ENCODE peak calls at places on chromosomes 16 and 17, in four cellular contexts. I is PC-9, B is uterus, Z is heart right ventricle. N is an unnamed sample.

GRCh38 chr17:32286518-32286900 is 20.9 kb downstream of the RHBDL3 start:
- DNase-seq in I (no peak), B (no peak), Z (no peak), N (no peak)

GRCh38 chr16:60485877-60486489 is 1550.3 kb downstream of the CDH8 start:
- DNase-seq in I (no peak), B (no peak), Z (no peak), N (no peak)

GRCh38 chr17:47763913-47764582 is 31.0 kb downstream of the TBX21 start:
- DNase-seq in I (no peak), B (no peak), Z (no peak), N (no peak)

GRCh38 chr16:84117482-84117843 is 721 bp upstream of the MBTPS1 start:
- DNase-seq in I (no peak), B (no peak), Z (no peak), N (no peak)

GRCh38 chr16:89918453-89919347 is at the start of gene MC1R:
- DNase-seq in I (no peak), B (no peak), Z (no peak), N (peak; percentile 83)

GRCh38 chr17:45284176-45285140 is 22.6 kb upstream of the SPATA32 start:
- DNase-seq in I (no peak), B (no peak), Z (peak; percentile 67), N (no peak)

GRCh38 chr16:86569843-86570447 is 3.3 kb downstream of the FOXC2 start:
- DNase-seq in I (no peak), B (no peak), Z (no peak), N (no peak)

GRCh38 chr17:39863918-39864746 is at the start of gene IKZF3:
- DNase-seq in I (no peak), B (no peak), Z (peak; percentile 62), N (peak; percentile 89)

GRCh38 chr16:73058221-73058615 is 10.3 kb upstream of the ZFHX3 start:
- DNase-seq in I (no peak), B (no peak), Z (peak; percentile 63), N (peak; percentile 78)

GRCh38 chr17:43803758-43804157 is 23.5 kb downstream of the CFAP97D1 start:
- DNase-seq in I (no peak), B (no peak), Z (no peak), N (peak; percentile 7)

GRCh38 chr16:46970089-46970488 is 3.4 kb downstream of the DNAJA2 start:
- DNase-seq in I (no peak), B (no peak), Z (peak; percentile 42), N (no peak)

GRCh38 chr17:47866941-47867340 is 16.0 kb upstream of the SP6 start:
- DNase-seq in I (no peak), B (no peak), Z (no peak), N (no peak)

GRCh38 chr17:32627233-32628008 is 140.6 kb downstream of the CDK5R1 start:
- DNase-seq in I (no peak), B (no peak), Z (no peak), N (no peak)

GRCh38 chr16:65353183-65353582 is 231.3 kb upstream of the CDH11 start:
- DNase-seq in I (no peak), B (no peak), Z (no peak), N (no peak)

GRCh38 chr17:18976201-18976600 is 24.2 kb downstream of the SLC5A10 start:
- DNase-seq in I (no peak), B (no peak), Z (no peak), N (no peak)

GRCh38 chr17:13051876-13052275 is 34.0 kb upstream of the ELAC2 start:
- DNase-seq in I (no peak), B (no peak), Z (no peak), N (no peak)

GRCh38 chr16:83943516-83944050 is 9.5 kb upstream of the OSGIN1 start:
- DNase-seq in I (no peak), B (no peak), Z (no peak), N (no peak)

GRCh38 chr16:21218135-21218534 is 6.8 kb upstream of the ZP2 start:
- DNase-seq in I (no peak), B (no peak), Z (no peak), N (no peak)

GRCh38 chr17:1043601-1044251 is 46.8 kb downstream of the TIMM22 start:
- DNase-seq in I (no peak), B (peak; percentile 53), Z (peak; percentile 83), N (no peak)

GRCh38 chr17:5933430-5933829 is 136.7 kb upstream of the WSCD1 start:
- DNase-seq in I (no peak), B (no peak), Z (no peak), N (no peak)

GRCh38 chr17:78268960-78269892 is 37.8 kb downstream of the TMEM235 start:
- DNase-seq in I (no peak), B (no peak), Z (no peak), N (peak; percentile 46)

GRCh38 chr16:87829123-87829980 is 40.0 kb downstream of the SLC7A5 start:
- DNase-seq in I (no peak), B (no peak), Z (no peak), N (no peak)

GRCh38 chr17:6545291-6545690 is 11.1 kb downstream of the PITPNM3 start:
- DNase-seq in I (no peak), B (no peak), Z (no peak), N (no peak)

GRCh38 chr17:72590382-72590781 is 469.6 kb downstream of the SOX9 start:
- DNase-seq in I (peak; percentile 61), B (no peak), Z (no peak), N (no peak)

GRCh38 chr16:4531816-4532215 is 6.8 kb downstream of the CDIP1 start:
- DNase-seq in I (no peak), B (no peak), Z (no peak), N (no peak)

GRCh38 chr17:82238562-82239201 is 9.8 kb downstream of the SLC16A3 start:
- DNase-seq in I (no peak), B (peak; percentile 84), Z (peak; percentile 74), N (no peak)

GRCh38 chr16:77677129-77677528 is 45.2 kb upstream of the NUDT7 start:
- DNase-seq in I (no peak), B (no peak), Z (no peak), N (no peak)

GRCh38 chr17:6927290-6927844 is 68.5 kb upstream of the ALOX12 start:
- DNase-seq in I (peak; percentile 43), B (no peak), Z (no peak), N (no peak)

GRCh38 chr17:44007346-44008204 is 3.2 kb downstream of the NAGS start:
- DNase-seq in I (no peak), B (no peak), Z (peak; percentile 28), N (no peak)

GRCh38 chr16:79088971-79089370 is 511.6 kb downstream of the MAF start:
- DNase-seq in I (no peak), B (no peak), Z (no peak), N (no peak)

GRCh38 chr16:25027281-25027680 is 12.1 kb upstream of the ARHGAP17 start:
- DNase-seq in I (no peak), B (no peak), Z (no peak), N (no peak)

GRCh38 chr17:82316651-82317393 is 586 bp downstream of the CD7 start:
- DNase-seq in I (no peak), B (no peak), Z (peak; percentile 8), N (no peak)

GRCh38 chr16:14564881-14565687 is 65.0 kb downstream of the PARN start:
- DNase-seq in I (peak; percentile 88), B (no peak), Z (no peak), N (no peak)
- H3K4me3 ChIP-seq in I (no peak overlapping the region), B (no peak overlapping the region), Z (no peak overlapping the region), N (no peak overlapping the region)

DNA sequence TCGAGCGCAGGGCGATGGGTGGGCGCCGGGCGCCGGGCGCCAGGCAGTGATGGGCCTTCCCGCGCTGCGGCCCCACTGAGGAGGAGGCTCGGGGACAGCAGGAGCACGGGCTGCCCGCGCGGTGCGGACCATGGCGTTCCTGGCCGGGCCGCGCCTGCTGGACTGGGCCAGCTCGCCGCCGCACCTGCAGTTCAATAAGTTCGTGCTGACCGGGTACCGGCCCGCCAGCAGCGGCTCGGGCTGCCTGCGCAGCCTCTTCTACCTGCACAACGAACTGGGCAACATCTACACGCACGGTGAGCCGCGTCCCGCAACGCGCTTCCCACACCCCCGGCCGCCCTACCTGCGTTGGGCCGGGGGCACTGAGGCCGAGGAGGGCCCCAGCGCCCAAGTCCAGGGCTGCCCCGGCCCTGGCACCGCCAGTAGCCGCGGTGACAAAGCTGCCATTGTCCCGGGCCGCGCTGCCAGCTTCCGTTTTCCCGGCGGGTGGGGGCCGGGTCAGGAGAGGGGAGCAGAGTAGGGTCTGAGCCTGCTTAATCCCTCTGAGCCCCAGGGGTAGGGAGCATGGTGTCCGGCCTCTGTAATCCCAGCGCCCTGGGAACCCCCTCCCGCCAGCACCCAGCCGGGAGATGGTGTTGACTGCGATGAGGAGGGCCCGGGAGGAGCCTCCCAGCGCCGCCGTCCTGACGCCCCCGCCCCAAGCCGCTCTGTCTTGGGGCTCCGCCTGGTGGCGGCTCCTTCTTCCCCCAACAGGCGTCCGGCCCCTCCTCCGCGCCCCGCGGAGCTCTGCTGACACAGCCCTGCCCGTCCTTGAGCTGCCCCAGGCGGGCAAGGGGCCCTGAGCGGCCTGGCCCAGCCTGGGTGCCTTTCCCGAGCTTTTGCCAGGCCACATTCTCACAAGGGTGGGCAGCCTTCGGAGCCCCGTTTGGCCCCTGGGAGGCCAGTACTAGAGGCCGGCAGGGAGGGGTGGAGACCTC is 685 bp downstream of the PAQR4 start:
- DNase-seq in I (peak; percentile 60), B (no peak), Z (peak; percentile 67), N (peak; percentile 83)
- TF ChIP-seq CTCF in I (peak; percentile 62), B (no peak), Z (no peak), N (peak; percentile 46)

GRCh38 chr16:918068-918467 is 52.7 kb downstream of the LMF1 start:
- DNase-seq in I (no peak), B (no peak), Z (no peak), N (no peak)

GRCh38 chr16:914453-914852 is 56.3 kb downstream of the LMF1 start:
- DNase-seq in I (no peak), B (no peak), Z (no peak), N (no peak)

GRCh38 chr16:915546-915945 is 55.2 kb downstream of the LMF1 start:
- DNase-seq in I (no peak), B (no peak), Z (no peak), N (no peak)

GRCh38 chr16:917591-918061 is 53.2 kb downstream of the LMF1 start:
- DNase-seq in I (no peak), B (no peak), Z (no peak), N (no peak)

GRCh38 chr16:916400-916799 is 54.4 kb downstream of the LMF1 start:
- DNase-seq in I (no peak), B (no peak), Z (no peak), N (no peak)
- H3K4me1 ChIP-seq in I (no peaks in the 10 kb centered on the region), B (no peaks in the 10 kb centered on the region), Z (peaks cover 4% of the 10 kb centered on the region), N (no peaks in the 10 kb centered on the region)

DNA sequence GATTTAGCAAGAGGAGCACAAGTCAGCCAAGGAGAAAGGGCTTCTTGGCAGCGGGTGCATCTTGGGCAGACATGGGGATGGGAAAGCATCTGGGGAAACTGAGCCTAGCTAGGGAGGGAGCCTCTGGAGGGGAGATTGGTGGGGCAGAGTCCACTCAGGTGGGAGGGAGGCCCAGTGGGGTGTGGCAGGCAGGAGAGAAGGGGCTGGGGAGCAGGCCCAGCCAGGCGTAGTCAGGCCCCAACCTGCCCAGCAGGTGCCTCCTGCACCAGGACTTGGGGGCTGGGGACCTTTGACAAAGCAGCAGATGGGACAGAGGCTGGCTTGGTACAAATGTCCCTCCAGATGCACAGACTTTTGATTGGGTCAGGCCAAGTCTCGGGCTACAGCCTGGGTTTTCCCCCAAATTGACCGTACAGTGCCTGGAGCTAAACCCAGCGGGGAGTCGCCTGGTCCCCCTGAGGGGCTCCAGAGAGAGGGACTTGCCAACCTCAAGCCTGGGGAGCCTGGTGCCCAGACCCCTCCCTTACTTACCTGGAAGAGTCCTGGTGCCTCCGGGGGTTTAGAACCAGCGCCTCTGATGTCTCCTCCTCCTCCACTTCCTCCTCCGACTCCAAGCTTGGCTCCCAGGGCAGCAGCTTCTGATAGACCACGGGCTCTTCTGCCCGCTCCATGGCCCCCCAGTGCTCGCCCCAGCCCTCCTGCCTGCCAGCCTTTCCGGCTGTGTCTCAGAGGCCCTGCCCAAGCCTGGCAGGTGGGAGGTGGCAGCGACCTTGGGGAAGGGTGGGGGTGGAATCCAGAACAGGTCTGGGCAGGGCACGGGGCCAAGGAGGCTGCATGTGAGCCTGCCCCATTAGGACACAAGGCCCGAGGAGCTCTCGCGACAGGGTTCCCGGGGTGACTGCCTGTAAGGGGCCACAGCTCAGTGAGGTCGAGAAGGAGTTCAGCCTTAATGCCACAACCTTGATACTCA is at the start of gene GGT6:
- DNase-seq in I (no peak), B (no peak), Z (no peak), N (no peak)
- H3K4me3 ChIP-seq in I (no peak within 1 kb of the TSS), B (no peak within 1 kb of the TSS), Z (no peak within 1 kb of the TSS), N (no peak within 1 kb of the TSS)

N was measured in Caco-2.